ENCODE peak calls at places on chromosomes 11 and 22, in eight cellular contexts. One of them, this sample, is unnamed.

GRCh38 chr11:121328967-121329653 is 36.5 kb downstream of the SC5D start:
- DNase-seq in right lobe of liver: no peak
- DNase-seq in HFF-Myc: no peak
- DNase-seq in A549: no peak
- DNase-seq in mucosa of descending colon: no peak
- DNase-seq in GM23338: no peak
- DNase-seq in ovary: no peak
- DNase-seq in endothelial cell: no peak
- DNase-seq in this sample: no peak

GRCh38 chr11:94774345-94774744 is 6.2 kb downstream of the AMOTL1 start:
- DNase-seq in GM23338: no peak
- DNase-seq in endothelial cell: no peak
- DNase-seq in ovary: no peak
- DNase-seq in HFF-Myc: no peak
- DNase-seq in right lobe of liver: no peak
- DNase-seq in mucosa of descending colon: no peak
- DNase-seq in A549: no peak
- DNase-seq in this sample: no peak

GRCh38 chr11:122330466-122330865 is 214.5 kb upstream of the BLID start:
- DNase-seq in endothelial cell: no peak
- DNase-seq in ovary: no peak
- DNase-seq in HFF-Myc: no peak
- DNase-seq in mucosa of descending colon: no peak
- DNase-seq in GM23338: no peak
- DNase-seq in A549: no peak
- DNase-seq in right lobe of liver: no peak
- DNase-seq in this sample: no peak

GRCh38 chr11:84419576-84419975 is 1133.4 kb upstream of the CCDC90B start:
- DNase-seq in HFF-Myc: no peak
- DNase-seq in GM23338: no peak
- DNase-seq in right lobe of liver: no peak
- DNase-seq in mucosa of descending colon: no peak
- DNase-seq in endothelial cell: no peak
- DNase-seq in ovary: no peak
- DNase-seq in A549: no peak
- DNase-seq in this sample: no peak

GRCh38 chr11:396948-397548 is 3.0 kb downstream of the PKP3 start:
- DNase-seq in mucosa of descending colon: peak
- DNase-seq in GM23338: no peak
- DNase-seq in right lobe of liver: no peak
- DNase-seq in ovary: peak
- DNase-seq in A549: no peak
- DNase-seq in HFF-Myc: no peak
- DNase-seq in endothelial cell: no peak
- DNase-seq in this sample: no peak

GRCh38 chr11:122642472-122642922 is 13.0 kb upstream of the UBASH3B start:
- DNase-seq in right lobe of liver: no peak
- DNase-seq in HFF-Myc: no peak
- DNase-seq in A549: peak
- DNase-seq in GM23338: no peak
- DNase-seq in mucosa of descending colon: no peak
- DNase-seq in ovary: no peak
- DNase-seq in endothelial cell: no peak
- DNase-seq in this sample: peak

GRCh38 chr22:22910272-22911240 is 22.9 kb downstream of the IGLL5 start:
- DNase-seq in GM23338: no peak
- DNase-seq in mucosa of descending colon: peak
- DNase-seq in HFF-Myc: no peak
- DNase-seq in ovary: no peak
- DNase-seq in A549: no peak
- DNase-seq in endothelial cell: no peak
- DNase-seq in right lobe of liver: no peak
- DNase-seq in this sample: no peak

GRCh38 chr11:133945087-133945974 is 11.4 kb downstream of the IGSF9B start:
- DNase-seq in ovary: no peak
- DNase-seq in A549: no peak
- DNase-seq in HFF-Myc: no peak
- DNase-seq in GM23338: no peak
- DNase-seq in right lobe of liver: no peak
- DNase-seq in mucosa of descending colon: no peak
- DNase-seq in endothelial cell: no peak
- DNase-seq in this sample: peak

GRCh38 chr22:49137216-49137840 is 690.3 kb downstream of the BRD1 start:
- DNase-seq in GM23338: no peak
- DNase-seq in right lobe of liver: no peak
- DNase-seq in HFF-Myc: no peak
- DNase-seq in endothelial cell: no peak
- DNase-seq in ovary: no peak
- DNase-seq in mucosa of descending colon: no peak
- DNase-seq in A549: no peak
- DNase-seq in this sample: no peak

GRCh38 chr11:20671856-20672546 is 2.6 kb downstream of the NELL1 start:
- DNase-seq in A549: peak
- DNase-seq in endothelial cell: no peak
- DNase-seq in GM23338: peak
- DNase-seq in right lobe of liver: no peak
- DNase-seq in HFF-Myc: no peak
- DNase-seq in mucosa of descending colon: no peak
- DNase-seq in ovary: no peak
- DNase-seq in this sample: no peak
- TF ChIP-seq CTCF in A549: peak
- TF ChIP-seq CTCF in endothelial cell: no peak
- TF ChIP-seq CTCF in GM23338: peak
- TF ChIP-seq CTCF in right lobe of liver: peak
- TF ChIP-seq CTCF in HFF-Myc: peak
- TF ChIP-seq CTCF in mucosa of descending colon: no peak
- TF ChIP-seq CTCF in ovary: no peak
- TF ChIP-seq CTCF in this sample: no peak

GRCh38 chr11:70230151-70230839 is 27.2 kb downstream of the FADD start:
- DNase-seq in A549: no peak
- DNase-seq in GM23338: no peak
- DNase-seq in mucosa of descending colon: no peak
- DNase-seq in endothelial cell: no peak
- DNase-seq in ovary: no peak
- DNase-seq in right lobe of liver: no peak
- DNase-seq in HFF-Myc: no peak
- DNase-seq in this sample: no peak

GRCh38 chr11:70229737-70230136 is 26.6 kb downstream of the FADD start:
- DNase-seq in mucosa of descending colon: no peak
- DNase-seq in GM23338: no peak
- DNase-seq in ovary: no peak
- DNase-seq in right lobe of liver: no peak
- DNase-seq in A549: no peak
- DNase-seq in endothelial cell: no peak
- DNase-seq in HFF-Myc: no peak
- DNase-seq in this sample: no peak

GRCh38 chr11:70225629-70226582 is 22.8 kb downstream of the FADD start:
- DNase-seq in right lobe of liver: no peak
- DNase-seq in GM23338: no peak
- DNase-seq in ovary: no peak
- DNase-seq in mucosa of descending colon: peak
- DNase-seq in endothelial cell: no peak
- DNase-seq in A549: no peak
- DNase-seq in HFF-Myc: no peak
- DNase-seq in this sample: no peak

GRCh38 chr11:70230840-70231710 is 28.0 kb downstream of the FADD start:
- DNase-seq in HFF-Myc: no peak
- DNase-seq in GM23338: no peak
- DNase-seq in A549: no peak
- DNase-seq in ovary: no peak
- DNase-seq in right lobe of liver: no peak
- DNase-seq in endothelial cell: no peak
- DNase-seq in mucosa of descending colon: no peak
- DNase-seq in this sample: no peak

DNA sequence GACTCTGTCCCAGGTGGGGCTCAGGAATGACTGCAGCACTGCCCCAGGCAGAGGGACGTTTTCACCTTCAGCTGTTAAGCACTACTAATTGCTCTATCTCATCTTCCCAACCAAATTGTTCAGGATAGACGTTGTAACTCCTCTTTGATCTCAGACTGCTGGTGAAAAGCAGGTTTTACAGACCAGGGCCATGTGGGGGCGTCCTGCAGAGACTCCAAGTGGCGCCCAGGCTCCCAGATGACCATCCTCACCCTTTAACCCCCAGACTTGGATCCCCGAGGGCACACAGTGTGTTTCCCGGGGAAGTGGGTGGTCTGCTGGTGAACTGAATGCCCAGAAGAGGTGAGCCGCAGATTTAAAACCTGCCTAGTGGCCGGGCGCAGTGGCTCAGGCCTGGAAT is 23.9 kb downstream of the FADD start:
- DNase-seq in endothelial cell: peak
- DNase-seq in GM23338: peak
- DNase-seq in right lobe of liver: no peak
- DNase-seq in HFF-Myc: no peak
- DNase-seq in A549: no peak
- DNase-seq in ovary: no peak
- DNase-seq in mucosa of descending colon: no peak
- DNase-seq in this sample: peak
- TF ChIP-seq CTCF in endothelial cell: peak
- TF ChIP-seq CTCF in GM23338: peak
- TF ChIP-seq CTCF in right lobe of liver: peak
- TF ChIP-seq CTCF in HFF-Myc: peak
- TF ChIP-seq CTCF in A549: no peak
- TF ChIP-seq CTCF in ovary: no peak
- TF ChIP-seq CTCF in mucosa of descending colon: no peak
- TF ChIP-seq CTCF in this sample: no peak

GRCh38 chr22:31140746-31141145 is 438 bp upstream of the PLA2G3 start:
- DNase-seq in right lobe of liver: no peak
- DNase-seq in GM23338: peak
- DNase-seq in A549: no peak
- DNase-seq in mucosa of descending colon: no peak
- DNase-seq in endothelial cell: no peak
- DNase-seq in ovary: no peak
- DNase-seq in HFF-Myc: no peak
- DNase-seq in this sample: no peak

GRCh38 chr22:31138126-31138525 is 2.2 kb downstream of the PLA2G3 start:
- DNase-seq in A549: no peak
- DNase-seq in right lobe of liver: no peak
- DNase-seq in GM23338: no peak
- DNase-seq in mucosa of descending colon: no peak
- DNase-seq in endothelial cell: no peak
- DNase-seq in HFF-Myc: no peak
- DNase-seq in ovary: no peak
- DNase-seq in this sample: no peak

GRCh38 chr22:31139066-31139465 is 1.2 kb downstream of the PLA2G3 start:
- DNase-seq in endothelial cell: no peak
- DNase-seq in GM23338: no peak
- DNase-seq in right lobe of liver: no peak
- DNase-seq in ovary: no peak
- DNase-seq in mucosa of descending colon: no peak
- DNase-seq in A549: no peak
- DNase-seq in HFF-Myc: no peak
- DNase-seq in this sample: no peak

GRCh38 chr22:31141551-31141950 is 1.2 kb upstream of the PLA2G3 start:
- DNase-seq in right lobe of liver: no peak
- DNase-seq in A549: no peak
- DNase-seq in mucosa of descending colon: no peak
- DNase-seq in ovary: no peak
- DNase-seq in GM23338: no peak
- DNase-seq in endothelial cell: no peak
- DNase-seq in HFF-Myc: no peak
- DNase-seq in this sample: no peak

DNA sequence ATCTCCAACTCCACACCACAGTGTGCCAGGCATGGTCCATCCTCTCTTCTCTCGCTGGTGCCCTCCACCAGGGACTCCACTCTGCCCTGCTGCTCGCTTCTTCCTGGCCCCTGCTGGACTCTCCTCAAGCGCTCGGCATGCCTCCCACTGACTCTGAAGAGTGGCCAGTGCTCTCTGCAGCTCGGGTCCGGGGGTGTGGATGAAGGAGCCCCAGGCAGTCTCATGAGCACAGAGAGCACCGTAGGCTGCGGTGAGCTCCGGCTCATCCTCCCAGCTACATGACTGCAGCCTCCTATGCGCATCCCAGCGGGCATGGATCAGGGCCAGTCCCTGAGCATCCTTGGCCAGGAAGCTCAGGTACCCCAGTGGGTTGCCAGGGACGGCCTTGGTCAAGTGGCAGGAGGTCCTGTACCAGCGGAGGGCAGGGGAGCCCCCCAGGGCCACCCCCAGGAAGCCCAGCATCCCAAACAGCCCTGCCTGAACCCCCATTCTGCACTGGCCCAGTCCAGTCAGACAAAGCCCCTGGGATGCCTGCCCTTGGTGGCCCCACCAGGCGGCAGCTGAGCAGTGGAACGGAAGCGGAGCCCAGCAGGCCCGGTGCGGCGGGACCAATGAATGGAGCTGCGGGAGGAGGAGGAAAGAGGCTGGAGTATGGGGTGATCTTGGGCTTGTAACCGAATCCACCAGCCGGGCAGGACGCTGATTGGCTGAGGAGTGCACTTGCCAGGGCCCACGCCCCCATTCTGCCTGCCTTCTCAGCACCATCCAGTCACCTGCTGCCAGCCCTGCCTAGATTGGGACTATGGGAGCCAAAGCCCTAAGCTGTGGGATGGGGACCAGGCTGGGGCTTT is at the start of gene PLA2G3:
- DNase-seq in endothelial cell: peak
- DNase-seq in GM23338: peak
- DNase-seq in HFF-Myc: peak
- DNase-seq in ovary: no peak
- DNase-seq in mucosa of descending colon: no peak
- DNase-seq in A549: no peak
- DNase-seq in right lobe of liver: no peak
- DNase-seq in this sample: no peak
- TF ChIP-seq CTCF in endothelial cell: no peak
- TF ChIP-seq CTCF in GM23338: peak
- TF ChIP-seq CTCF in HFF-Myc: no peak
- TF ChIP-seq CTCF in ovary: no peak
- TF ChIP-seq CTCF in mucosa of descending colon: no peak
- TF ChIP-seq CTCF in A549: no peak
- TF ChIP-seq CTCF in right lobe of liver: no peak
- TF ChIP-seq CTCF in this sample: no peak

GRCh38 chr11:90639687-90640086 is 416.8 kb upstream of the CHORDC1 start:
- DNase-seq in mucosa of descending colon: no peak
- DNase-seq in A549: no peak
- DNase-seq in ovary: no peak
- DNase-seq in GM23338: peak
- DNase-seq in endothelial cell: no peak
- DNase-seq in right lobe of liver: no peak
- DNase-seq in HFF-Myc: no peak
- DNase-seq in this sample: peak
- TF ChIP-seq CTCF in mucosa of descending colon: no peak
- TF ChIP-seq CTCF in A549: peak
- TF ChIP-seq CTCF in ovary: no peak
- TF ChIP-seq CTCF in GM23338: peak
- TF ChIP-seq CTCF in endothelial cell: peak
- TF ChIP-seq CTCF in right lobe of liver: peak
- TF ChIP-seq CTCF in HFF-Myc: no peak
- TF ChIP-seq CTCF in this sample: no peak

This sample was measured in Calu3.